ENCODE peak calls at places on chromosome 12, in four cellular contexts. One of them, this sample, is unnamed.

GRCh38 chr12:32039341-32039740 is 67.3 kb upstream of the BICD1 start:
- DNase-seq in GM23338: no peak
- DNase-seq in RWPE1: no peak
- DNase-seq in naive B cell: no peak
- DNase-seq in this sample: no peak

GRCh38 chr12:195951-196350 is 18.0 kb downstream of the SLC6A12 start:
- DNase-seq in GM23338: no peak
- DNase-seq in RWPE1: no peak
- DNase-seq in naive B cell: no peak
- DNase-seq in this sample: no peak

GRCh38 chr12:8648598-8649205 is 13.9 kb downstream of the MFAP5 start:
- DNase-seq in GM23338: no peak
- DNase-seq in RWPE1: no peak
- DNase-seq in naive B cell: no peak
- DNase-seq in this sample: peak; percentile 75

GRCh38 chr12:57563358-57563757 is 13.5 kb downstream of the KIF5A start:
- DNase-seq in GM23338: no peak
- DNase-seq in RWPE1: no peak
- DNase-seq in naive B cell: no peak
- DNase-seq in this sample: no peak

GRCh38 chr12:25977047-25977446 is 18.6 kb downstream of the RASSF8 start:
- DNase-seq in GM23338: no peak
- DNase-seq in RWPE1: no peak
- DNase-seq in naive B cell: no peak
- DNase-seq in this sample: no peak

GRCh38 chr12:95994476-95994875 is 1.7 kb downstream of the HAL start:
- DNase-seq in GM23338: no peak
- DNase-seq in RWPE1: no peak
- DNase-seq in naive B cell: no peak
- DNase-seq in this sample: no peak

GRCh38 chr12:102322254-102322653 is 124.6 kb upstream of the PMCH start:
- DNase-seq in GM23338: peak; percentile 11
- DNase-seq in RWPE1: no peak
- DNase-seq in naive B cell: no peak
- DNase-seq in this sample: no peak

GRCh38 chr12:27460471-27460978 is 14.0 kb downstream of the SMCO2 start:
- DNase-seq in GM23338: no peak
- DNase-seq in RWPE1: peak; percentile 5
- DNase-seq in naive B cell: no peak
- DNase-seq in this sample: no peak

GRCh38 chr12:8127138-8127537 is 3.7 kb downstream of the CLEC4A start:
- DNase-seq in GM23338: peak; percentile 16
- DNase-seq in RWPE1: no peak
- DNase-seq in naive B cell: no peak
- DNase-seq in this sample: no peak

GRCh38 chr12:53726946-53727309 is 324 bp downstream of the CALCOCO1 start:
- DNase-seq in GM23338: peak; percentile 55
- DNase-seq in RWPE1: peak; percentile 45
- DNase-seq in naive B cell: no peak
- DNase-seq in this sample: no peak

GRCh38 chr12:124456652-124457152 is 110.7 kb downstream of the NCOR2 start:
- DNase-seq in GM23338: no peak
- DNase-seq in RWPE1: no peak
- DNase-seq in naive B cell: peak; percentile 43
- DNase-seq in this sample: peak; percentile 79

GRCh38 chr12:65501935-65502334 is 223.5 kb downstream of the MSRB3 start:
- DNase-seq in GM23338: no peak
- DNase-seq in RWPE1: no peak
- DNase-seq in naive B cell: no peak
- DNase-seq in this sample: no peak

GRCh38 chr12:118617922-118618450 is 241.6 kb downstream of the SUDS3 start:
- DNase-seq in GM23338: peak; percentile 36
- DNase-seq in RWPE1: no peak
- DNase-seq in naive B cell: no peak
- DNase-seq in this sample: no peak

GRCh38 chr12:52320784-52321400 is at the start of gene KRT83:
- DNase-seq in GM23338: no peak
- DNase-seq in RWPE1: no peak
- DNase-seq in naive B cell: no peak
- DNase-seq in this sample: no peak

GRCh38 chr12:89707623-89707991 is 1.0 kb downstream of the ATP2B1 start:
- DNase-seq in GM23338: peak; percentile 68
- DNase-seq in RWPE1: no peak
- DNase-seq in naive B cell: no peak
- DNase-seq in this sample: peak; percentile 12

GRCh38 chr12:56346663-56347062 is 8.0 kb downstream of the IL23A start:
- DNase-seq in GM23338: peak; percentile 64
- DNase-seq in RWPE1: no peak
- DNase-seq in naive B cell: no peak
- DNase-seq in this sample: no peak